ENCODE peak calls at places on chromosome 22, in eight cellular contexts. P, K, C, W, H, A, V and R are unnamed samples.

GRCh38 chr22:29751139-29751538 is 15.7 kb downstream of the ZMAT5 start:
- DNase-seq in P (no peak), K (no peak), C (peak; percentile 12), W (no peak), H (no peak), A (no peak), V (no peak), R (no peak)

GRCh38 chr22:21451545-21452520 is 15.4 kb upstream of the TMEM191C start:
- DNase-seq in P (no peak), K (no peak), C (no peak), W (no peak), H (no peak), A (no peak), V (no peak), R (no peak)

GRCh38 chr22:50190182-50190951 is 4.7 kb downstream of the TRABD start:
- DNase-seq in P (peak; percentile 68), K (no peak), C (peak; percentile 95), W (no peak), H (peak; percentile 69), A (peak; percentile 70), V (no peak), R (peak; percentile 97)

GRCh38 chr22:30115705-30116104 is 35.4 kb downstream of the HORMAD2 start:
- DNase-seq in P (no peak), K (no peak), C (no peak), W (no peak), H (no peak), A (no peak), V (no peak), R (no peak)

GRCh38 chr22:17746916-17747315 is 27.4 kb downstream of the BID start:
- DNase-seq in P (no peak), K (no peak), C (no peak), W (no peak), H (no peak), A (no peak), V (no peak), R (no peak)

GRCh38 chr22:41619979-41620645 is 731 bp downstream of the DESI1 start:
- DNase-seq in P (no peak), K (no peak), C (peak; percentile 67), W (no peak), H (peak; percentile 27), A (peak; percentile 62), V (no peak), R (peak; percentile 55)

GRCh38 chr22:33652596-33652995 is 267.7 kb downstream of the LARGE1 start:
- DNase-seq in P (no peak), K (no peak), C (no peak), W (no peak), H (no peak), A (no peak), V (no peak), R (no peak)

GRCh38 chr22:38489142-38489541 is 17.0 kb downstream of the DDX17 start:
- DNase-seq in P (no peak), K (no peak), C (no peak), W (no peak), H (no peak), A (no peak), V (no peak), R (no peak)

GRCh38 chr22:50243704-50244419 is 961 bp downstream of the TUBGCP6 start:
- DNase-seq in P (no peak), K (no peak), C (no peak), W (no peak), H (no peak), A (no peak), V (no peak), R (no peak)

GRCh38 chr22:38788417-38788816 is 5.5 kb downstream of the DNAL4 start:
- DNase-seq in P (no peak), K (no peak), C (no peak), W (peak; percentile 72), H (no peak), A (no peak), V (no peak), R (no peak)

GRCh38 chr22:31106001-31106571 is 1.3 kb downstream of the SELENOM start:
- DNase-seq in P (no peak), K (no peak), C (no peak), W (no peak), H (no peak), A (no peak), V (no peak), R (no peak)

GRCh38 chr22:46443850-46444389 is 93.5 kb downstream of the CELSR1 start:
- DNase-seq in P (no peak), K (no peak), C (no peak), W (no peak), H (no peak), A (no peak), V (no peak), R (no peak)